ENCODE peak calls at places on chromosomes 4 and X, in six cellular contexts. Q, N, G, W, J and P are unnamed samples.
A peak's percentile ranks its signal among the peaks of the same experiment; 100 is the strongest.

GRCh38 chr4:121209171-121209570 is 45.0 kb upstream of the TNIP3 start:
- DNase-seq in Q (no peak), N (no peak), G (no peak), W (no peak), J (no peak), P (no peak)

GRCh38 chrX:13966071-13966850 is 63.4 kb downstream of the GEMIN8 start:
- DNase-seq in Q (no peak), N (no peak), G (no peak), W (no peak), J (no peak), P (no peak)

GRCh38 chr4:71259305-71259704 is 79.5 kb upstream of the SLC4A4 start:
- DNase-seq in Q (no peak), N (no peak), G (no peak), W (no peak), J (no peak), P (no peak)

GRCh38 chr4:76803522-76803921 is 94.4 kb downstream of the SOWAHB start:
- DNase-seq in Q (no peak), N (peak; percentile 4), G (peak; percentile 44), W (no peak), J (no peak), P (no peak)

GRCh38 chr4:44186850-44187246 is 261.8 kb downstream of the KCTD8 start:
- DNase-seq in Q (no peak), N (no peak), G (no peak), W (no peak), J (no peak), P (no peak)

GRCh38 chrX:2829066-2829430 is 318 bp downstream of the GYG2 start:
- DNase-seq in Q (no peak), N (no peak), G (no peak), W (no peak), J (no peak), P (no peak)

GRCh38 chr4:6674500-6675149 is 19.1 kb upstream of the S100P start:
- DNase-seq in Q (no peak), N (peak; percentile 38), G (peak; percentile 51), W (no peak), J (peak; percentile 66), P (no peak)

GRCh38 chr4:22356996-22357596 is 158.8 kb downstream of the ADGRA3 start:
- DNase-seq in Q (no peak), N (peak; percentile 8), G (peak; percentile 8), W (no peak), J (no peak), P (no peak)

GRCh38 chr4:93751410-93751809 is 77.1 kb upstream of the ATOH1 start:
- DNase-seq in Q (no peak), N (no peak), G (no peak), W (no peak), J (no peak), P (no peak)

GRCh38 chr4:132646186-132646585 is 502.9 kb upstream of the PCDH10 start:
- DNase-seq in Q (no peak), N (no peak), G (no peak), W (no peak), J (no peak), P (no peak)

GRCh38 chr4:174066806-174067205 is 216.7 kb downstream of the FBXO8 start:
- DNase-seq in Q (no peak), N (no peak), G (no peak), W (no peak), J (no peak), P (no peak)

GRCh38 chr4:16136321-16136720 is 52.5 kb upstream of the PROM1 start:
- DNase-seq in Q (no peak), N (no peak), G (no peak), W (no peak), J (no peak), P (no peak)

GRCh38 chr4:128653514-128654420 is 155.7 kb upstream of the JADE1 start:
- DNase-seq in Q (no peak), N (no peak), G (peak; percentile 74), W (no peak), J (no peak), P (no peak)

GRCh38 chrX:29902004-29902403 is 313.4 kb upstream of the MAGEB2 start:
- DNase-seq in Q (no peak), N (no peak), G (no peak), W (no peak), J (no peak), P (no peak)

GRCh38 chr4:37628977-37629609 is 57.1 kb downstream of the RELL1 start:
- DNase-seq in Q (peak; percentile 25), N (no peak), G (no peak), W (no peak), J (no peak), P (no peak)

GRCh38 chr4:110071466-110071865 is 126.9 kb downstream of the ELOVL6 start:
- DNase-seq in Q (no peak), N (no peak), G (no peak), W (no peak), J (no peak), P (no peak)